ENCODE peak calls at places on chromosome 11, in four cellular contexts. W is AG04450, Z is K562, H is epithelial cell of esophagus. B is an unnamed sample.

GRCh38 chr11:114070464-114071139 is 11.1 kb downstream of the ZBTB16 start:
- DNase-seq in H (no peak), W (no peak), Z (no peak), B (no peak)

GRCh38 chr11:61690706-61691377 is 10.7 kb downstream of the DAGLA start:
- DNase-seq in Z (no peak), H (no peak), W (no peak), B (no peak)

GRCh38 chr11:113796663-113797259 is 17.2 kb downstream of the CLDN25 start:
- DNase-seq in Z (peak; percentile 55), H (peak; percentile 60), W (no peak), B (no peak)

GRCh38 chr11:32817843-32818183 is 11.9 kb upstream of the PRRG4 start:
- DNase-seq in W (no peak), Z (no peak), H (no peak), B (no peak)

GRCh38 chr11:116731097-116731761 is 41.6 kb downstream of the BUD13 start:
- DNase-seq in Z (no peak), H (no peak), W (no peak), B (no peak)

GRCh38 chr11:116519499-116519898 is 253.3 kb downstream of the BUD13 start:
- DNase-seq in Z (no peak), W (no peak), H (no peak), B (no peak)

GRCh38 chr11:113504586-113504985 is 29.4 kb upstream of the DRD2 start:
- DNase-seq in H (no peak), W (no peak), Z (no peak), B (no peak)

GRCh38 chr11:61814242-61814957 is 2.4 kb downstream of the FADS1 start:
- DNase-seq in H (peak; percentile 41), Z (no peak), W (no peak), B (no peak)

GRCh38 chr11:69148377-69148762 is 7.4 kb upstream of the SMIM38 start:
- DNase-seq in W (no peak), Z (no peak), H (no peak), B (no peak)

GRCh38 chr11:29343465-29344333 is 673.1 kb downstream of the KCNA4 start:
- DNase-seq in W (no peak), Z (peak; percentile 54), H (peak; percentile 73), B (peak; percentile 9)

GRCh38 chr11:104898685-104899013 is 389 bp upstream of the CASP12 start:
- DNase-seq in W (no peak), H (no peak), Z (no peak), B (no peak)

GRCh38 chr11:65225284-65226102 is 36.3 kb upstream of the POLA2 start:
- DNase-seq in Z (peak; percentile 80), W (peak; percentile 6), H (peak; percentile 86), B (no peak)

GRCh38 chr11:65227879-65228278 is 33.9 kb upstream of the POLA2 start:
- DNase-seq in W (no peak), H (no peak), Z (no peak), B (no peak)

GRCh38 chr11:65223031-65223430 is 38.7 kb upstream of the POLA2 start:
- DNase-seq in H (no peak), Z (no peak), W (no peak), B (no peak)

GRCh38 chr11:65224939-65225283 is 36.9 kb upstream of the POLA2 start:
- DNase-seq in W (peak; percentile 38), H (peak; percentile 90), Z (peak; percentile 45), B (peak; percentile 38)

DNA sequence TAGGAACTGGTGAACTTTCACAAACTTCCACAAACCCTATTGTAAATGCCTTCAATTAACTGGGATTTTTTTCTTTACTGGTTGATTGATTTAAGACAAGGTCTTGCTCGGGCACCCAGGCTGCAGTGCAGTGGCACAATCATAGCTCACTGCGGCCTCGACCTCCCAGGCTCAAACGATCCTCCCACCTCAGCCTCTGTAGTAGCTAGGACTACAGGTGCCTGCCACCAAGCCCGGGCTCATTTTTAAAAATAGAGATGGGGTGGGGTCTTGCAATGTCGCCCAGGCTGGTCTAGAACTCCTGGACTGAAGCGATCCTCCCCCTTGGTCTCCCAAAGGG is 35.7 kb upstream of the POLA2 start:
- DNase-seq in W (no peak), Z (no peak), H (no peak), B (no peak)
- H3K4me3 ChIP-seq in W (no peak overlapping the region), Z (peak overlapping the region; percentile 31), H (peak overlapping the region; percentile 31), B (peak overlapping the region; percentile 47)

GRCh38 chr11:108902027-108902469 is 237.2 kb downstream of the DDX10 start:
- DNase-seq in Z (no peak), W (no peak), H (no peak), B (no peak)
- TF ChIP-seq CTCF in Z (no peak), W (no peak), H (no peak), B (no peak)

GRCh38 chr11:75152090-75152489 is 1.2 kb downstream of the SLCO2B1 start:
- DNase-seq in H (no peak), Z (no peak), W (no peak), B (no peak)
- H3K4me3 ChIP-seq in H (no peak overlapping the region), Z (no peak overlapping the region), W (no peak overlapping the region), B (no peak overlapping the region)

GRCh38 chr11:57244911-57245310 is 7.9 kb upstream of the APLNR start:
- DNase-seq in H (no peak), W (no peak), Z (no peak), B (no peak)

GRCh38 chr11:57251491-57252104 is 14.5 kb upstream of the APLNR start:
- DNase-seq in Z (peak; percentile 45), W (no peak), H (peak; percentile 24), B (no peak)

GRCh38 chr11:57249384-57250319 is 12.6 kb upstream of the APLNR start:
- DNase-seq in W (peak; percentile 39), Z (peak; percentile 64), H (peak; percentile 67), B (no peak)

GRCh38 chr11:57251037-57251436 is 14.0 kb upstream of the APLNR start:
- DNase-seq in W (no peak), H (no peak), Z (no peak), B (no peak)

GRCh38 chr11:57248780-57249383 is 11.8 kb upstream of the APLNR start:
- DNase-seq in Z (peak; percentile 50), H (peak; percentile 75), W (peak; percentile 32), B (no peak)
- TF ChIP-seq CTCF in Z (peak; percentile 83), H (peak; percentile 77), W (peak; percentile 87), B (peak; percentile 75)

GRCh38 chr11:67117667-67118058 is 1.4 kb upstream of the KDM2A start:
- DNase-seq in H (no peak), Z (no peak), W (no peak), B (no peak)
- H3K4me3 ChIP-seq in H (no peak overlapping the region), Z (no peak overlapping the region), W (no peak overlapping the region), B (peak overlapping the region; percentile 6)

GRCh38 chr11:75399344-75400109 is at the start of gene RPS3:
- DNase-seq in W (peak; percentile 79), Z (peak; percentile 83), H (peak; percentile 93), B (peak; percentile 65)

GRCh38 chr11:75403037-75403436 is 3.7 kb downstream of the RPS3 start:
- DNase-seq in H (no peak), Z (no peak), W (no peak), B (no peak)

GRCh38 chr11:75400110-75400865 is 970 bp downstream of the RPS3 start:
- DNase-seq in W (no peak), H (peak; percentile 24), Z (no peak), B (no peak)

GRCh38 chr11:75403983-75404658 is 4.8 kb downstream of the RPS3 start:
- DNase-seq in W (no peak), Z (no peak), H (no peak), B (no peak)

DNA sequence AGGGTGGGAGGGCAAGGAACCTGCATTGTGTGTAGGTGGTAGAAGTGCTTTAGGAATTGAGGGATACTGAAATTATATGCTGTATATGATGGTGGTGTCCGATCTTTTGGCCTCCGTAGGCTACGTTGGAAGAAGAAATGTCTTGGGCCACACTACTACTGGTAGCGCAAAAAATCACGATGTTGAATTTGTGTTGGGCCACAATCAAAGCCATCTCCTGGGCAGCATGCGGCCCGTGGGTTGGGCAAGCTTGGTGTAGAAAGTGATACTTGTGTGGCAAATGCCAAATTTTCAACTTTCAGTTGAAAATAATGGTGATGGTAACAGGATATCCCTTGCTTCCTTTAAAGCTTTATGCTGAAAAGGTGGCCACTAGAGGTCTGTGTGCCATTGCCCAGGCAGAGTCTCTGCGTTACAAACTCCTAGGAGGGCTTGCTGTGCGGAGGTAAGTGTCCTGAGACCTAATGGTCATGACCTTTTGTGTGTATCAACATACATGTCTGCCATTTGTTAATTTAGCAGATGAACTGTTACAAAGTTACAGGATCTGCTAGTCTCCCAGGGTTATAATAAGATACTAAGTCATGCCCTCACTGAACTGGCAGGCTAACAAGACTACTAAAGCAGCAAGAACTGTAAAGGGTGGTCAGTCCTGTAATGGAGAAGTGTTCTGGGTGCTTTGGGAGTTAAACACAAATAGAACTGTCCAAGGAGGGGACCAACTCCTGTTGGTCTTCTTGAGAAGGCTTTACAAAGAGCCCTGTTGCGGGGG is 2.9 kb downstream of the RPS3 start:
- DNase-seq in Z (no peak), H (no peak), W (no peak), B (no peak)
- TF ChIP-seq CTCF in Z (no peak), H (no peak), W (peak; percentile 8), B (no peak)

DNA sequence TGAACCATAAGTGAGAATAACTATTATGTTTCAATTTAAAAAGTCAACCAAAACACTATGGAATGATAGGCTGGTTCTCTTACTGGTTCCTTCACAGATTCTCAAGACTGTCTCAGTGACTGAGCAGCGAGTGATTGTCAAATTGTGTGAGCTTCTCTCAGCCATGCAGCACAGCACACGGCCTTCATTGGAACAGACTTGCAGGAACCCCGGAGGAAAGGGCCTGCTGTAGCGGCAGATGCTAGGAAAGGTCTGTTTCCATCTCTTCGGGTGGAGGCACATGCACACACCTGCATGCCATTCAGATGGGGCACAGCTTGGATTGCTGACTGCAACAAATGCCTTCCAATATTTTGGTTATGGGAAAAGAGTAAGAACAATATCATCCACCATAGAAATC is 741.8 kb downstream of the OPCML start:
- DNase-seq in H (no peak), Z (no peak), W (no peak), B (no peak)
- H3K4me3 ChIP-seq in H (no peak overlapping the region), Z (no peak overlapping the region), W (no peak overlapping the region), B (no peak overlapping the region)

GRCh38 chr11:27699926-27700350 is 317 bp downstream of the BDNF start:
- DNase-seq in H (no peak), Z (no peak), W (no peak), B (no peak)

GRCh38 chr11:27703453-27703852 is 3.2 kb upstream of the BDNF start:
- DNase-seq in Z (no peak), H (no peak), W (no peak), B (no peak)

GRCh38 chr11:27700351-27701261 is at the start of gene BDNF:
- DNase-seq in Z (no peak), H (peak; percentile 38), W (no peak), B (no peak)

GRCh38 chr11:27699242-27699925 is 871 bp downstream of the BDNF start:
- DNase-seq in Z (no peak), H (peak; percentile 39), W (no peak), B (no peak)

GRCh38 chr11:27701262-27702105 is 1.2 kb upstream of the BDNF start:
- DNase-seq in Z (no peak), W (no peak), H (peak; percentile 32), B (no peak)
- TF ChIP-seq CTCF in Z (no peak), W (peak; percentile 48), H (no peak), B (peak; percentile 23)

DNA sequence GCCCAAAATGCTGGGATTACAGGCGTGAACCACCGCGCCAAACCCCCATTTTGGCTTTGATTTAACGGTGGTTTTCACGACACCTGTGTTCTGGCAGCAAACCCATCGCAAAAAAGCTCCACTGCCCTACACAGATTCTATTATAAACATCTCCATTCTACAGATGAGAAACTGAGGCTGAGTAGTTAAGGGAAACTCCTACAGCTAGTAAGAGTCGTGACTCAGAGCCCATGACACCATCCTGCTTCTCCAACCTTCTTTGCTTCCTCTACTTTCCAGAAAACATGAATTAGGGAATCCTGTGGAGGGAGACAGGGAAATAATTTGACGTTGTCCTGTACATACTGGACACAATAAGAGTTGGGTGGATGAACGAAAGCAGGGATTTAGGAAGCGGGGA is 429 bp upstream of the SNX15 start:
- DNase-seq in Z (no peak), H (peak; percentile 69), W (no peak), B (no peak)
- H3K4me3 ChIP-seq in Z (peak overlapping the region; percentile 55), H (peak overlapping the region; percentile 65), W (peak overlapping the region; percentile 51), B (peak overlapping the region; percentile 62)

B was measured in retinal pigment epithelial cell.